ENCODE peak calls at places on chromosome 20, in seven cellular contexts. One of them, this sample, is unnamed.

GRCh38 chr20:34583524-34583923 is 25.0 kb downstream of the MAP1LC3A start:
- DNase-seq in A549: no peak
- DNase-seq in GM12891: no peak
- DNase-seq in heart left ventricle: peak
- DNase-seq in prostate gland: no peak
- DNase-seq in adrenal gland: no peak
- DNase-seq in NB4: no peak
- DNase-seq in this sample: no peak

GRCh38 chr20:24502184-24502583 is 32.8 kb downstream of the SYNDIG1 start:
- DNase-seq in A549: peak
- DNase-seq in GM12891: no peak
- DNase-seq in heart left ventricle: peak
- DNase-seq in prostate gland: no peak
- DNase-seq in adrenal gland: peak
- DNase-seq in NB4: no peak
- DNase-seq in this sample: peak

GRCh38 chr20:17958326-17959256 is 10.0 kb downstream of the SNX5 start:
- DNase-seq in A549: no peak
- DNase-seq in GM12891: no peak
- DNase-seq in heart left ventricle: no peak
- DNase-seq in prostate gland: no peak
- DNase-seq in adrenal gland: no peak
- DNase-seq in NB4: no peak
- DNase-seq in this sample: no peak

GRCh38 chr20:18380908-18381529 is 85.8 kb downstream of the DZANK1 start:
- DNase-seq in A549: no peak
- DNase-seq in GM12891: no peak
- DNase-seq in heart left ventricle: no peak
- DNase-seq in prostate gland: no peak
- DNase-seq in adrenal gland: no peak
- DNase-seq in NB4: no peak
- DNase-seq in this sample: no peak

GRCh38 chr20:22098451-22098850 is 393.0 kb downstream of the PAX1 start:
- DNase-seq in A549: no peak
- DNase-seq in GM12891: no peak
- DNase-seq in heart left ventricle: no peak
- DNase-seq in prostate gland: no peak
- DNase-seq in adrenal gland: no peak
- DNase-seq in NB4: no peak
- DNase-seq in this sample: no peak

GRCh38 chr20:34525342-34525708 is 9.1 kb downstream of the DYNLRB1 start:
- DNase-seq in A549: no peak
- DNase-seq in GM12891: no peak
- DNase-seq in heart left ventricle: no peak
- DNase-seq in prostate gland: no peak
- DNase-seq in adrenal gland: no peak
- DNase-seq in NB4: no peak
- DNase-seq in this sample: no peak

GRCh38 chr20:59933849-59934585 is 580 bp upstream of the SYCP2 start:
- DNase-seq in A549: peak
- DNase-seq in GM12891: peak
- DNase-seq in heart left ventricle: peak
- DNase-seq in prostate gland: peak
- DNase-seq in adrenal gland: peak
- DNase-seq in NB4: no peak
- DNase-seq in this sample: peak

GRCh38 chr20:49115565-49115964 is 69.5 kb downstream of the CSE1L start:
- DNase-seq in A549: no peak
- DNase-seq in GM12891: no peak
- DNase-seq in heart left ventricle: no peak
- DNase-seq in prostate gland: no peak
- DNase-seq in adrenal gland: no peak
- DNase-seq in NB4: no peak
- DNase-seq in this sample: no peak

GRCh38 chr20:62339647-62340062 is 27.5 kb downstream of the LAMA5 start:
- DNase-seq in A549: no peak
- DNase-seq in GM12891: peak
- DNase-seq in heart left ventricle: no peak
- DNase-seq in prostate gland: no peak
- DNase-seq in adrenal gland: no peak
- DNase-seq in NB4: peak
- DNase-seq in this sample: no peak

GRCh38 chr20:31721408-31722332 is 998 bp downstream of the BCL2L1 start:
- DNase-seq in A549: no peak
- DNase-seq in GM12891: no peak
- DNase-seq in heart left ventricle: no peak
- DNase-seq in prostate gland: no peak
- DNase-seq in adrenal gland: peak
- DNase-seq in NB4: no peak
- DNase-seq in this sample: no peak

GRCh38 chr20:25280574-25281535 is 33.0 kb downstream of the PYGB start:
- DNase-seq in A549: no peak
- DNase-seq in GM12891: no peak
- DNase-seq in heart left ventricle: peak
- DNase-seq in prostate gland: no peak
- DNase-seq in adrenal gland: peak
- DNase-seq in NB4: no peak
- DNase-seq in this sample: peak

GRCh38 chr20:59515013-59515905 is 89.1 kb upstream of the PHACTR3 start:
- DNase-seq in A549: peak
- DNase-seq in GM12891: no peak
- DNase-seq in heart left ventricle: peak
- DNase-seq in prostate gland: peak
- DNase-seq in adrenal gland: peak
- DNase-seq in NB4: peak
- DNase-seq in this sample: no peak

GRCh38 chr20:5843054-5843731 is 93.0 kb downstream of the SHLD1 start:
- DNase-seq in A549: no peak
- DNase-seq in GM12891: no peak
- DNase-seq in heart left ventricle: no peak
- DNase-seq in prostate gland: peak
- DNase-seq in adrenal gland: no peak
- DNase-seq in NB4: peak
- DNase-seq in this sample: no peak

GRCh38 chr20:9200620-9201019 is 131.7 kb downstream of the PLCB4 start:
- DNase-seq in A549: peak
- DNase-seq in GM12891: no peak
- DNase-seq in heart left ventricle: no peak
- DNase-seq in prostate gland: no peak
- DNase-seq in adrenal gland: no peak
- DNase-seq in NB4: no peak
- DNase-seq in this sample: no peak

GRCh38 chr20:1875762-1876161 is 19.4 kb upstream of the SIRPA start:
- DNase-seq in A549: no peak
- DNase-seq in GM12891: no peak
- DNase-seq in heart left ventricle: no peak
- DNase-seq in prostate gland: no peak
- DNase-seq in adrenal gland: no peak
- DNase-seq in NB4: no peak
- DNase-seq in this sample: no peak

GRCh38 chr20:19600042-19600441 is 158.0 kb upstream of the RIN2 start:
- DNase-seq in A549: no peak
- DNase-seq in GM12891: no peak
- DNase-seq in heart left ventricle: no peak
- DNase-seq in prostate gland: no peak
- DNase-seq in adrenal gland: no peak
- DNase-seq in NB4: no peak
- DNase-seq in this sample: no peak

GRCh38 chr20:37449276-37449675 is 71.8 kb upstream of the NNAT start:
- DNase-seq in A549: no peak
- DNase-seq in GM12891: no peak
- DNase-seq in heart left ventricle: no peak
- DNase-seq in prostate gland: no peak
- DNase-seq in adrenal gland: no peak
- DNase-seq in NB4: no peak
- DNase-seq in this sample: no peak

GRCh38 chr20:19094959-19095541 is 117.4 kb upstream of the SLC24A3 start:
- DNase-seq in A549: peak
- DNase-seq in GM12891: no peak
- DNase-seq in heart left ventricle: no peak
- DNase-seq in prostate gland: no peak
- DNase-seq in adrenal gland: peak
- DNase-seq in NB4: no peak
- DNase-seq in this sample: no peak

GRCh38 chr20:5991623-5992441 is 41.4 kb downstream of the MCM8 start:
- DNase-seq in A549: peak
- DNase-seq in GM12891: no peak
- DNase-seq in heart left ventricle: no peak
- DNase-seq in prostate gland: no peak
- DNase-seq in adrenal gland: no peak
- DNase-seq in NB4: no peak
- DNase-seq in this sample: no peak

GRCh38 chr20:10249048-10249770 is 30.6 kb downstream of the SNAP25 start:
- DNase-seq in A549: peak
- DNase-seq in GM12891: no peak
- DNase-seq in heart left ventricle: no peak
- DNase-seq in prostate gland: no peak
- DNase-seq in adrenal gland: no peak
- DNase-seq in NB4: no peak
- DNase-seq in this sample: no peak

GRCh38 chr20:50360218-50360672 is 149.9 kb upstream of the PTPN1 start:
- DNase-seq in A549: no peak
- DNase-seq in GM12891: no peak
- DNase-seq in heart left ventricle: no peak
- DNase-seq in prostate gland: no peak
- DNase-seq in adrenal gland: no peak
- DNase-seq in NB4: no peak
- DNase-seq in this sample: no peak

GRCh38 chr20:50358959-50359358 is 151.2 kb upstream of the PTPN1 start:
- DNase-seq in A549: no peak
- DNase-seq in GM12891: no peak
- DNase-seq in heart left ventricle: no peak
- DNase-seq in prostate gland: no peak
- DNase-seq in adrenal gland: no peak
- DNase-seq in NB4: no peak
- DNase-seq in this sample: no peak

GRCh38 chr20:50359607-50360217 is 150.5 kb upstream of the PTPN1 start:
- DNase-seq in A549: no peak
- DNase-seq in GM12891: no peak
- DNase-seq in heart left ventricle: no peak
- DNase-seq in prostate gland: no peak
- DNase-seq in adrenal gland: no peak
- DNase-seq in NB4: no peak
- DNase-seq in this sample: no peak

GRCh38 chr20:50363027-50363426 is 147.2 kb upstream of the PTPN1 start:
- DNase-seq in A549: no peak
- DNase-seq in GM12891: no peak
- DNase-seq in heart left ventricle: no peak
- DNase-seq in prostate gland: no peak
- DNase-seq in adrenal gland: no peak
- DNase-seq in NB4: no peak
- DNase-seq in this sample: no peak

DNA sequence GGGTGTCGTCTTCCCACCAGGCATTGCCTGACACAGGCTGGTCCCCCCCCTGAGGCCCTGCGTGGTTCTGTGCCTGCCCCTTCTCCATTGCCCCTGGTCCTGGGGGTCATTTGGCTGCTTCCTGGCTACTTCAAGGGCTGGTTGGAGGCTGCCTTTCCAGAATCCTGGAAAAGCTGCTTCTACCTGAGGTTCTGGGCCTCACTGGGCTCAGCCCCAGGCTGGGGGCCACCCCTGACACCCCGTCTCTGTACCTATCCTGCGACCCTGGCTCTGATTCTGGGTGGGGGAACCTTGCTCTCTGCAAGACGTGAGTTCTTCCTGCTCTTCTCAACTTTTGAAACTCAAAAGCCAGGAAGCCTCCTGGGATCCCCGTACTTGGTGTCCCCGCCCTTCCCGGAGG is 149.3 kb upstream of the PTPN1 start:
- DNase-seq in A549: no peak
- DNase-seq in GM12891: no peak
- DNase-seq in heart left ventricle: no peak
- DNase-seq in prostate gland: no peak
- DNase-seq in adrenal gland: no peak
- DNase-seq in NB4: no peak
- DNase-seq in this sample: no peak
- TF ChIP-seq POLR2A in A549: no peak
- TF ChIP-seq POLR2A in GM12891: no peak
- TF ChIP-seq POLR2A in heart left ventricle: no peak
- TF ChIP-seq POLR2A in prostate gland: no peak
- TF ChIP-seq POLR2A in adrenal gland: no peak
- TF ChIP-seq POLR2A in NB4: no peak
- TF ChIP-seq POLR2A in this sample: no peak

DNA sequence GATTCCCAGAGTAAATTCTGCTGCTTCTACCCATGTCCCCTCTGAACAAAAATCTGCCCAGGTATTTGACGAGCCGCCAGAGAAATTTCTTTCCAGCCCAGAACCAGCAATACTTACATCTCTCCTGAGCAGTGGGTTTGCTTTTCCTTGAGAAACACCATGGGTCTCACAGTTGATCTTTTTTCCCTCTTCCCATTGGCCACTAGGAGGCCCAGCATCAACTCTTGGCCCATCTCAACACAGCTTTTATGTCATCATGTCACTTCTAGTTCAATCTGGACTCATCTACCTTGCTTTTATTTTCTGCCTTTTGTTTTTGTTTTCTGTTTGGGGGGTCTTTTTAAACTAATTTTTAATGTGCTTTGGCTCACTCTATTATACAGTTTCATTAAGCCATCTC is 18.8 kb downstream of the MAFB start:
- DNase-seq in A549: no peak
- DNase-seq in GM12891: no peak
- DNase-seq in heart left ventricle: no peak
- DNase-seq in prostate gland: no peak
- DNase-seq in adrenal gland: no peak
- DNase-seq in NB4: no peak
- DNase-seq in this sample: no peak
- TF ChIP-seq POLR2A in A549: no peak
- TF ChIP-seq POLR2A in GM12891: no peak
- TF ChIP-seq POLR2A in heart left ventricle: no peak
- TF ChIP-seq POLR2A in prostate gland: no peak
- TF ChIP-seq POLR2A in adrenal gland: no peak
- TF ChIP-seq POLR2A in NB4: no peak
- TF ChIP-seq POLR2A in this sample: no peak

GRCh38 chr20:45968801-45969711 is 2.9 kb downstream of the ZNF335 start:
- DNase-seq in A549: no peak
- DNase-seq in GM12891: no peak
- DNase-seq in heart left ventricle: no peak
- DNase-seq in prostate gland: no peak
- DNase-seq in adrenal gland: peak
- DNase-seq in NB4: no peak
- DNase-seq in this sample: no peak
- TF ChIP-seq POLR2A in A549: no peak
- TF ChIP-seq POLR2A in GM12891: no peak
- TF ChIP-seq POLR2A in heart left ventricle: no peak
- TF ChIP-seq POLR2A in prostate gland: no peak
- TF ChIP-seq POLR2A in adrenal gland: no peak
- TF ChIP-seq POLR2A in NB4: no peak
- TF ChIP-seq POLR2A in this sample: no peak

DNA sequence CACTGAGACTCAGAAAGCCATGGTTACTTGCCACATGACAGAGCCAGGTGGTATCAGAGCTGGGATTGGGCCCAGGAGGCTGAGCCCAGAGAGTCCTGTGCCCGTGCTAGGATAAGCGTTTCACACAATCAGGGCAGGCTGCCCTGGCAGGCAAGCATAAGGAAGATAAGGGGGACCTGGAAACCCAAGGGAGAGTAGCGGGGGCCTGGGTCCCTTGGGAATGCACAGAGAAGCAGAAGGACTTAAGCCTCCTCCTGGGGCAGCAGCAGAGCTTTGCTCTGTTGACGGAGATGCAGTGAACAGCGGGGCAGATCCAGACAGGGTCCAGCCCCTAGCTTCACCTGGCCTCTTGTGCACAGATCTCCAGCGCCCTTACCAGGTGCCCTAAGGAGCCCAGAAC is 8.7 kb downstream of the TRIB3 start:
- DNase-seq in A549: no peak
- DNase-seq in GM12891: no peak
- DNase-seq in heart left ventricle: no peak
- DNase-seq in prostate gland: no peak
- DNase-seq in adrenal gland: no peak
- DNase-seq in NB4: no peak
- DNase-seq in this sample: no peak
- TF ChIP-seq POLR2A in A549: no peak
- TF ChIP-seq POLR2A in GM12891: no peak
- TF ChIP-seq POLR2A in heart left ventricle: no peak
- TF ChIP-seq POLR2A in prostate gland: no peak
- TF ChIP-seq POLR2A in adrenal gland: no peak
- TF ChIP-seq POLR2A in NB4: no peak
- TF ChIP-seq POLR2A in this sample: no peak

This sample was measured in uterus.